ENCODE peak calls at places on chromosomes 1 and 21, in seven cellular contexts. One of them, this sample, is unnamed.

GRCh38 chr1:208093754-208094719 is 150.1 kb downstream of the PLXNA2 start:
- DNase-seq in AG04449: no peak
- DNase-seq in fibroblast of pulmonary artery: peak
- DNase-seq in pancreas: peak
- DNase-seq in mesothelial cell of epicardium: peak
- DNase-seq in B cell: peak
- DNase-seq in Calu3: peak
- DNase-seq in this sample: peak

GRCh38 chr1:97647776-97648175 is 273.1 kb downstream of the DPYD start:
- DNase-seq in AG04449: no peak
- DNase-seq in fibroblast of pulmonary artery: peak
- DNase-seq in pancreas: no peak
- DNase-seq in mesothelial cell of epicardium: no peak
- DNase-seq in B cell: no peak
- DNase-seq in Calu3: no peak
- DNase-seq in this sample: no peak

GRCh38 chr21:28213221-28213620 is 779.5 kb downstream of the LTN1 start:
- DNase-seq in AG04449: no peak
- DNase-seq in fibroblast of pulmonary artery: no peak
- DNase-seq in pancreas: no peak
- DNase-seq in mesothelial cell of epicardium: no peak
- DNase-seq in B cell: no peak
- DNase-seq in Calu3: no peak
- DNase-seq in this sample: no peak

GRCh38 chr1:67515324-67516080 is 85.3 kb upstream of the SERBP1 start:
- DNase-seq in AG04449: no peak
- DNase-seq in fibroblast of pulmonary artery: no peak
- DNase-seq in pancreas: no peak
- DNase-seq in mesothelial cell of epicardium: no peak
- DNase-seq in B cell: no peak
- DNase-seq in Calu3: no peak
- DNase-seq in this sample: no peak

GRCh38 chr1:55986003-55986402 is 593.4 kb downstream of the PLPP3 start:
- DNase-seq in AG04449: no peak
- DNase-seq in fibroblast of pulmonary artery: peak
- DNase-seq in pancreas: no peak
- DNase-seq in mesothelial cell of epicardium: no peak
- DNase-seq in B cell: no peak
- DNase-seq in Calu3: no peak
- DNase-seq in this sample: no peak

GRCh38 chr1:180145446-180145845 is 9.2 kb upstream of the QSOX1 start:
- DNase-seq in AG04449: no peak
- DNase-seq in fibroblast of pulmonary artery: no peak
- DNase-seq in pancreas: no peak
- DNase-seq in mesothelial cell of epicardium: no peak
- DNase-seq in B cell: no peak
- DNase-seq in Calu3: no peak
- DNase-seq in this sample: no peak

GRCh38 chr1:22142315-22143064 is 407 bp downstream of the WNT4 start:
- DNase-seq in AG04449: no peak
- DNase-seq in fibroblast of pulmonary artery: no peak
- DNase-seq in pancreas: no peak
- DNase-seq in mesothelial cell of epicardium: no peak
- DNase-seq in B cell: peak
- DNase-seq in Calu3: peak
- DNase-seq in this sample: no peak

GRCh38 chr21:35048183-35048601 is 910 bp downstream of the RUNX1 start:
- DNase-seq in AG04449: no peak
- DNase-seq in fibroblast of pulmonary artery: no peak
- DNase-seq in pancreas: no peak
- DNase-seq in mesothelial cell of epicardium: no peak
- DNase-seq in B cell: no peak
- DNase-seq in Calu3: peak
- DNase-seq in this sample: peak

GRCh38 chr21:32884062-32884461 is 112.5 kb upstream of the PAXBP1 start:
- DNase-seq in AG04449: no peak
- DNase-seq in fibroblast of pulmonary artery: no peak
- DNase-seq in pancreas: no peak
- DNase-seq in mesothelial cell of epicardium: no peak
- DNase-seq in B cell: no peak
- DNase-seq in Calu3: no peak
- DNase-seq in this sample: no peak

GRCh38 chr1:93689521-93690223 is 8.0 kb upstream of the BCAR3 start:
- DNase-seq in AG04449: no peak
- DNase-seq in fibroblast of pulmonary artery: no peak
- DNase-seq in pancreas: no peak
- DNase-seq in mesothelial cell of epicardium: no peak
- DNase-seq in B cell: no peak
- DNase-seq in Calu3: no peak
- DNase-seq in this sample: no peak

GRCh38 chr1:209187589-209187988 is 395.9 kb upstream of the CAMK1G start:
- DNase-seq in AG04449: no peak
- DNase-seq in fibroblast of pulmonary artery: no peak
- DNase-seq in pancreas: no peak
- DNase-seq in mesothelial cell of epicardium: no peak
- DNase-seq in B cell: no peak
- DNase-seq in Calu3: no peak
- DNase-seq in this sample: no peak

GRCh38 chr1:151714820-151715725 is 1.5 kb downstream of the CELF3 start:
- DNase-seq in AG04449: no peak
- DNase-seq in fibroblast of pulmonary artery: no peak
- DNase-seq in pancreas: no peak
- DNase-seq in mesothelial cell of epicardium: no peak
- DNase-seq in B cell: no peak
- DNase-seq in Calu3: no peak
- DNase-seq in this sample: no peak

GRCh38 chr1:92444351-92444750 is 42.4 kb downstream of the GFI1 start:
- DNase-seq in AG04449: no peak
- DNase-seq in fibroblast of pulmonary artery: peak
- DNase-seq in pancreas: no peak
- DNase-seq in mesothelial cell of epicardium: no peak
- DNase-seq in B cell: no peak
- DNase-seq in Calu3: no peak
- DNase-seq in this sample: no peak

GRCh38 chr1:84479998-84480397 is 932 bp downstream of the RPF1 start:
- DNase-seq in AG04449: no peak
- DNase-seq in fibroblast of pulmonary artery: no peak
- DNase-seq in pancreas: no peak
- DNase-seq in mesothelial cell of epicardium: no peak
- DNase-seq in B cell: no peak
- DNase-seq in Calu3: no peak
- DNase-seq in this sample: no peak

GRCh38 chr21:18801468-18801867 is 397.9 kb upstream of the TMPRSS15 start:
- DNase-seq in AG04449: no peak
- DNase-seq in fibroblast of pulmonary artery: peak
- DNase-seq in pancreas: no peak
- DNase-seq in mesothelial cell of epicardium: no peak
- DNase-seq in B cell: no peak
- DNase-seq in Calu3: no peak
- DNase-seq in this sample: no peak

GRCh38 chr1:207342351-207342750 is 20.9 kb downstream of the CD55 start:
- DNase-seq in AG04449: no peak
- DNase-seq in fibroblast of pulmonary artery: no peak
- DNase-seq in pancreas: no peak
- DNase-seq in mesothelial cell of epicardium: no peak
- DNase-seq in B cell: no peak
- DNase-seq in Calu3: no peak
- DNase-seq in this sample: no peak

GRCh38 chr1:200642481-200642880 is 21.9 kb upstream of the KIF14 start:
- DNase-seq in AG04449: no peak
- DNase-seq in fibroblast of pulmonary artery: no peak
- DNase-seq in pancreas: no peak
- DNase-seq in mesothelial cell of epicardium: no peak
- DNase-seq in B cell: no peak
- DNase-seq in Calu3: no peak
- DNase-seq in this sample: no peak

GRCh38 chr1:14782741-14783591 is 184.5 kb downstream of the KAZN start:
- DNase-seq in AG04449: no peak
- DNase-seq in fibroblast of pulmonary artery: no peak
- DNase-seq in pancreas: no peak
- DNase-seq in mesothelial cell of epicardium: no peak
- DNase-seq in B cell: no peak
- DNase-seq in Calu3: no peak
- DNase-seq in this sample: no peak

GRCh38 chr21:45150630-45151265 is 76.4 kb downstream of the ADARB1 start:
- DNase-seq in AG04449: no peak
- DNase-seq in fibroblast of pulmonary artery: no peak
- DNase-seq in pancreas: no peak
- DNase-seq in mesothelial cell of epicardium: no peak
- DNase-seq in B cell: no peak
- DNase-seq in Calu3: no peak
- DNase-seq in this sample: no peak

GRCh38 chr1:192739476-192740184 is 69.2 kb upstream of the RGS2 start:
- DNase-seq in AG04449: no peak
- DNase-seq in fibroblast of pulmonary artery: no peak
- DNase-seq in pancreas: no peak
- DNase-seq in mesothelial cell of epicardium: no peak
- DNase-seq in B cell: no peak
- DNase-seq in Calu3: no peak
- DNase-seq in this sample: no peak

GRCh38 chr21:46250146-46250725 is 21.7 kb upstream of the LSS start:
- DNase-seq in AG04449: no peak
- DNase-seq in fibroblast of pulmonary artery: peak
- DNase-seq in pancreas: no peak
- DNase-seq in mesothelial cell of epicardium: no peak
- DNase-seq in B cell: no peak
- DNase-seq in Calu3: no peak
- DNase-seq in this sample: no peak

GRCh38 chr21:46247699-46248460 is 19.3 kb upstream of the LSS start:
- DNase-seq in AG04449: no peak
- DNase-seq in fibroblast of pulmonary artery: no peak
- DNase-seq in pancreas: no peak
- DNase-seq in mesothelial cell of epicardium: no peak
- DNase-seq in B cell: no peak
- DNase-seq in Calu3: no peak
- DNase-seq in this sample: no peak

GRCh38 chr21:46246345-46246744 is 17.8 kb upstream of the LSS start:
- DNase-seq in AG04449: no peak
- DNase-seq in fibroblast of pulmonary artery: no peak
- DNase-seq in pancreas: no peak
- DNase-seq in mesothelial cell of epicardium: no peak
- DNase-seq in B cell: no peak
- DNase-seq in Calu3: no peak
- DNase-seq in this sample: no peak

GRCh38 chr21:46245213-46245915 is 16.8 kb upstream of the LSS start:
- DNase-seq in AG04449: no peak
- DNase-seq in fibroblast of pulmonary artery: no peak
- DNase-seq in pancreas: no peak
- DNase-seq in mesothelial cell of epicardium: no peak
- DNase-seq in B cell: no peak
- DNase-seq in Calu3: no peak
- DNase-seq in this sample: no peak

GRCh38 chr21:46248827-46249226 is 20.3 kb upstream of the LSS start:
- DNase-seq in AG04449: no peak
- DNase-seq in fibroblast of pulmonary artery: no peak
- DNase-seq in pancreas: no peak
- DNase-seq in mesothelial cell of epicardium: no peak
- DNase-seq in B cell: no peak
- DNase-seq in Calu3: no peak
- DNase-seq in this sample: no peak
- TF ChIP-seq CTCF in AG04449: no peak
- TF ChIP-seq CTCF in fibroblast of pulmonary artery: no peak
- TF ChIP-seq CTCF in pancreas: no peak
- TF ChIP-seq CTCF in mesothelial cell of epicardium: no peak
- TF ChIP-seq CTCF in B cell: no peak
- TF ChIP-seq CTCF in Calu3: no peak
- TF ChIP-seq CTCF in this sample: no peak

GRCh38 chr1:24929876-24930702 is at the start of gene RUNX3:
- DNase-seq in AG04449: no peak
- DNase-seq in fibroblast of pulmonary artery: no peak
- DNase-seq in pancreas: no peak
- DNase-seq in mesothelial cell of epicardium: no peak
- DNase-seq in B cell: peak
- DNase-seq in Calu3: peak
- DNase-seq in this sample: peak
- TF ChIP-seq CTCF in AG04449: peak
- TF ChIP-seq CTCF in fibroblast of pulmonary artery: no peak
- TF ChIP-seq CTCF in pancreas: no peak
- TF ChIP-seq CTCF in mesothelial cell of epicardium: no peak
- TF ChIP-seq CTCF in B cell: no peak
- TF ChIP-seq CTCF in Calu3: no peak
- TF ChIP-seq CTCF in this sample: no peak

GRCh38 chr1:245363821-245364220 is 209.0 kb downstream of the KIF26B start:
- DNase-seq in AG04449: no peak
- DNase-seq in fibroblast of pulmonary artery: no peak
- DNase-seq in pancreas: no peak
- DNase-seq in mesothelial cell of epicardium: no peak
- DNase-seq in B cell: no peak
- DNase-seq in Calu3: no peak
- DNase-seq in this sample: peak
- TF ChIP-seq CTCF in AG04449: no peak
- TF ChIP-seq CTCF in fibroblast of pulmonary artery: no peak
- TF ChIP-seq CTCF in pancreas: no peak
- TF ChIP-seq CTCF in mesothelial cell of epicardium: no peak
- TF ChIP-seq CTCF in B cell: no peak
- TF ChIP-seq CTCF in Calu3: no peak
- TF ChIP-seq CTCF in this sample: no peak

GRCh38 chr1:203342192-203342940 is 8.6 kb downstream of the FMOD start:
- DNase-seq in AG04449: no peak
- DNase-seq in fibroblast of pulmonary artery: peak
- DNase-seq in pancreas: peak
- DNase-seq in mesothelial cell of epicardium: no peak
- DNase-seq in B cell: peak
- DNase-seq in Calu3: peak
- DNase-seq in this sample: no peak

GRCh38 chr1:203335503-203335902 is 15.4 kb downstream of the FMOD start:
- DNase-seq in AG04449: no peak
- DNase-seq in fibroblast of pulmonary artery: no peak
- DNase-seq in pancreas: no peak
- DNase-seq in mesothelial cell of epicardium: no peak
- DNase-seq in B cell: no peak
- DNase-seq in Calu3: no peak
- DNase-seq in this sample: no peak

GRCh38 chr1:203336097-203336496 is 14.8 kb downstream of the FMOD start:
- DNase-seq in AG04449: no peak
- DNase-seq in fibroblast of pulmonary artery: no peak
- DNase-seq in pancreas: no peak
- DNase-seq in mesothelial cell of epicardium: no peak
- DNase-seq in B cell: no peak
- DNase-seq in Calu3: no peak
- DNase-seq in this sample: no peak

GRCh38 chr1:203340112-203340804 is 10.7 kb downstream of the FMOD start:
- DNase-seq in AG04449: no peak
- DNase-seq in fibroblast of pulmonary artery: peak
- DNase-seq in pancreas: peak
- DNase-seq in mesothelial cell of epicardium: peak
- DNase-seq in B cell: peak
- DNase-seq in Calu3: peak
- DNase-seq in this sample: peak

GRCh38 chr1:203338335-203339036 is 12.4 kb downstream of the FMOD start:
- DNase-seq in AG04449: no peak
- DNase-seq in fibroblast of pulmonary artery: peak
- DNase-seq in pancreas: peak
- DNase-seq in mesothelial cell of epicardium: no peak
- DNase-seq in B cell: peak
- DNase-seq in Calu3: peak
- DNase-seq in this sample: peak
- TF ChIP-seq CTCF in AG04449: peak
- TF ChIP-seq CTCF in fibroblast of pulmonary artery: peak
- TF ChIP-seq CTCF in pancreas: peak
- TF ChIP-seq CTCF in mesothelial cell of epicardium: peak
- TF ChIP-seq CTCF in B cell: peak
- TF ChIP-seq CTCF in Calu3: peak
- TF ChIP-seq CTCF in this sample: peak

GRCh38 chr1:235597867-235598553 is 51.6 kb downstream of the GNG4 start:
- DNase-seq in AG04449: no peak
- DNase-seq in fibroblast of pulmonary artery: peak
- DNase-seq in pancreas: no peak
- DNase-seq in mesothelial cell of epicardium: no peak
- DNase-seq in B cell: no peak
- DNase-seq in Calu3: peak
- DNase-seq in this sample: no peak
- TF ChIP-seq CTCF in AG04449: peak
- TF ChIP-seq CTCF in fibroblast of pulmonary artery: peak
- TF ChIP-seq CTCF in pancreas: no peak
- TF ChIP-seq CTCF in mesothelial cell of epicardium: no peak
- TF ChIP-seq CTCF in B cell: no peak
- TF ChIP-seq CTCF in Calu3: peak
- TF ChIP-seq CTCF in this sample: no peak